ENCODE peak calls at places on chromosomes 7 and 10, in five cellular contexts. One of them, this sample, is unnamed.

GRCh38 chr7:105723582-105723981 is 142.3 kb upstream of the EFCAB10 start:
- DNase-seq in head of caudate nucleus: peak
- DNase-seq in esophagus muscularis mucosa: no peak
- DNase-seq in BE2C: no peak
- DNase-seq in K562: no peak
- DNase-seq in this sample: peak

GRCh38 chr10:63166742-63167258 is 33.7 kb downstream of the NRBF2 start:
- DNase-seq in esophagus muscularis mucosa: no peak
- DNase-seq in BE2C: peak
- DNase-seq in head of caudate nucleus: peak
- DNase-seq in K562: peak
- DNase-seq in this sample: no peak

GRCh38 chr10:122232781-122233180 is 38.3 kb upstream of the BTBD16 start:
- DNase-seq in esophagus muscularis mucosa: no peak
- DNase-seq in K562: no peak
- DNase-seq in head of caudate nucleus: no peak
- DNase-seq in BE2C: no peak
- DNase-seq in this sample: no peak

GRCh38 chr7:141715794-141716689 is 7.9 kb downstream of the WEE2 start:
- DNase-seq in head of caudate nucleus: no peak
- DNase-seq in BE2C: no peak
- DNase-seq in esophagus muscularis mucosa: no peak
- DNase-seq in K562: no peak
- DNase-seq in this sample: no peak

GRCh38 chr7:42694894-42695553 is 216.8 kb downstream of the C7orf25 start:
- DNase-seq in head of caudate nucleus: no peak
- DNase-seq in K562: no peak
- DNase-seq in BE2C: no peak
- DNase-seq in esophagus muscularis mucosa: peak
- DNase-seq in this sample: no peak

GRCh38 chr10:86064931-86065662 is 301.5 kb downstream of the GRID1 start:
- DNase-seq in esophagus muscularis mucosa: no peak
- DNase-seq in head of caudate nucleus: no peak
- DNase-seq in BE2C: no peak
- DNase-seq in K562: no peak
- DNase-seq in this sample: no peak

GRCh38 chr7:50684011-50684701 is 98.5 kb downstream of the GRB10 start:
- DNase-seq in head of caudate nucleus: no peak
- DNase-seq in BE2C: no peak
- DNase-seq in esophagus muscularis mucosa: no peak
- DNase-seq in K562: no peak
- DNase-seq in this sample: no peak

GRCh38 chr10:74799840-74800239 is 26.6 kb upstream of the KAT6B start:
- DNase-seq in head of caudate nucleus: no peak
- DNase-seq in K562: no peak
- DNase-seq in BE2C: no peak
- DNase-seq in esophagus muscularis mucosa: no peak
- DNase-seq in this sample: no peak

GRCh38 chr10:127649642-127650041 is 87.3 kb upstream of the FOXI2 start:
- DNase-seq in K562: no peak
- DNase-seq in BE2C: peak
- DNase-seq in head of caudate nucleus: no peak
- DNase-seq in esophagus muscularis mucosa: no peak
- DNase-seq in this sample: no peak

GRCh38 chr7:121505021-121505420 is 108.9 kb upstream of the FAM3C start:
- DNase-seq in head of caudate nucleus: no peak
- DNase-seq in BE2C: no peak
- DNase-seq in K562: no peak
- DNase-seq in esophagus muscularis mucosa: no peak
- DNase-seq in this sample: no peak

GRCh38 chr7:117772416-117772815 is 100.8 kb downstream of the CTTNBP2 start:
- DNase-seq in BE2C: no peak
- DNase-seq in K562: no peak
- DNase-seq in esophagus muscularis mucosa: no peak
- DNase-seq in head of caudate nucleus: no peak
- DNase-seq in this sample: no peak

GRCh38 chr7:34457329-34457728 is 200.7 kb upstream of the NPSR1 start:
- DNase-seq in BE2C: no peak
- DNase-seq in K562: no peak
- DNase-seq in head of caudate nucleus: no peak
- DNase-seq in esophagus muscularis mucosa: no peak
- DNase-seq in this sample: no peak

GRCh38 chr10:126156545-126156944 is 231.7 kb downstream of the ADAM12 start:
- DNase-seq in head of caudate nucleus: no peak
- DNase-seq in BE2C: no peak
- DNase-seq in esophagus muscularis mucosa: no peak
- DNase-seq in K562: no peak
- DNase-seq in this sample: no peak

GRCh38 chr7:34751725-34752643 is 94.0 kb downstream of the NPSR1 start:
- DNase-seq in esophagus muscularis mucosa: no peak
- DNase-seq in BE2C: no peak
- DNase-seq in K562: no peak
- DNase-seq in head of caudate nucleus: no peak
- DNase-seq in this sample: no peak

GRCh38 chr10:121956111-121957061 is 18.6 kb downstream of the NSMCE4A start:
- DNase-seq in BE2C: no peak
- DNase-seq in head of caudate nucleus: no peak
- DNase-seq in esophagus muscularis mucosa: no peak
- DNase-seq in K562: no peak
- DNase-seq in this sample: no peak

GRCh38 chr7:7972927-7973594 is 4.5 kb downstream of the GLCCI1 start:
- DNase-seq in K562: no peak
- DNase-seq in head of caudate nucleus: no peak
- DNase-seq in esophagus muscularis mucosa: no peak
- DNase-seq in BE2C: no peak
- DNase-seq in this sample: no peak

GRCh38 chr10:119651514-119652327 is 541 bp downstream of the BAG3 start:
- DNase-seq in K562: peak
- DNase-seq in esophagus muscularis mucosa: no peak
- DNase-seq in head of caudate nucleus: no peak
- DNase-seq in BE2C: no peak
- DNase-seq in this sample: no peak

GRCh38 chr7:32161708-32162107 is 91.5 kb upstream of the PDE1C start:
- DNase-seq in head of caudate nucleus: no peak
- DNase-seq in BE2C: no peak
- DNase-seq in K562: no peak
- DNase-seq in esophagus muscularis mucosa: no peak
- DNase-seq in this sample: no peak

GRCh38 chr7:143362126-143362961 is at the start of gene FAM131B:
- DNase-seq in esophagus muscularis mucosa: no peak
- DNase-seq in BE2C: no peak
- DNase-seq in K562: peak
- DNase-seq in head of caudate nucleus: peak
- DNase-seq in this sample: no peak

GRCh38 chr7:158568974-158569857 is 18.4 kb downstream of the PTPRN2 start:
- DNase-seq in BE2C: no peak
- DNase-seq in head of caudate nucleus: no peak
- DNase-seq in esophagus muscularis mucosa: no peak
- DNase-seq in K562: no peak
- DNase-seq in this sample: no peak

GRCh38 chr7:84195295-84196006 is 862 bp upstream of the SEMA3A start:
- DNase-seq in BE2C: no peak
- DNase-seq in esophagus muscularis mucosa: no peak
- DNase-seq in K562: no peak
- DNase-seq in head of caudate nucleus: no peak
- DNase-seq in this sample: no peak

This sample was measured in substantia nigra.